ENCODE peak calls at places on chromosomes 5 and 9, in four cellular contexts. One of them, this sample, is unnamed.

GRCh38 chr5:111016801-111017200 is 54.7 kb upstream of the TSLP start:
- DNase-seq in heart left ventricle: no peak
- DNase-seq in Caco-2: no peak
- DNase-seq in body of pancreas: no peak
- DNase-seq in this sample: no peak

GRCh38 chr5:72291601-72292000 is 28.4 kb downstream of the MRPS27 start:
- DNase-seq in heart left ventricle: no peak
- DNase-seq in Caco-2: no peak
- DNase-seq in body of pancreas: no peak
- DNase-seq in this sample: no peak

GRCh38 chr5:120803282-120803681 is 339.2 kb downstream of the PRR16 start:
- DNase-seq in heart left ventricle: no peak
- DNase-seq in Caco-2: no peak
- DNase-seq in body of pancreas: no peak
- DNase-seq in this sample: no peak

GRCh38 chr9:116899337-116900006 is 212.4 kb downstream of the TRIM32 start:
- DNase-seq in heart left ventricle: no peak
- DNase-seq in Caco-2: no peak
- DNase-seq in body of pancreas: no peak
- DNase-seq in this sample: no peak

GRCh38 chr5:15554542-15554941 is 54.6 kb downstream of the FBXL7 start:
- DNase-seq in heart left ventricle: no peak
- DNase-seq in Caco-2: no peak
- DNase-seq in body of pancreas: no peak
- DNase-seq in this sample: no peak

GRCh38 chr9:78620764-78621163 is 323.8 kb downstream of the PSAT1 start:
- DNase-seq in heart left ventricle: no peak
- DNase-seq in Caco-2: no peak
- DNase-seq in body of pancreas: no peak
- DNase-seq in this sample: no peak

GRCh38 chr5:128237504-128237903 is 153.9 kb downstream of the SLC12A2 start:
- DNase-seq in heart left ventricle: no peak
- DNase-seq in Caco-2: no peak
- DNase-seq in body of pancreas: no peak
- DNase-seq in this sample: no peak

GRCh38 chr5:125257057-125257970 is 510.9 kb upstream of the ZNF608 start:
- DNase-seq in heart left ventricle: peak
- DNase-seq in Caco-2: no peak
- DNase-seq in body of pancreas: no peak
- DNase-seq in this sample: no peak

GRCh38 chr5:371811-372555 is 50.5 kb downstream of the AHRR start:
- DNase-seq in heart left ventricle: no peak
- DNase-seq in Caco-2: no peak
- DNase-seq in body of pancreas: peak
- DNase-seq in this sample: peak

GRCh38 chr5:96752341-96753016 is 55.3 kb downstream of the ERAP1 start:
- DNase-seq in heart left ventricle: peak
- DNase-seq in Caco-2: no peak
- DNase-seq in body of pancreas: peak
- DNase-seq in this sample: peak

GRCh38 chr9:75880556-75880955 is 9.9 kb upstream of the PCSK5 start:
- DNase-seq in heart left ventricle: no peak
- DNase-seq in Caco-2: no peak
- DNase-seq in body of pancreas: no peak
- DNase-seq in this sample: no peak

GRCh38 chr5:126867237-126867636 is 90.3 kb downstream of the LMNB1 start:
- DNase-seq in heart left ventricle: no peak
- DNase-seq in Caco-2: no peak
- DNase-seq in body of pancreas: no peak
- DNase-seq in this sample: no peak

GRCh38 chr5:157295247-157295646 is 29.3 kb downstream of the CYFIP2 start:
- DNase-seq in heart left ventricle: no peak
- DNase-seq in Caco-2: no peak
- DNase-seq in body of pancreas: no peak
- DNase-seq in this sample: no peak

GRCh38 chr5:139644646-139645494 is 3.3 kb upstream of the CXXC5 start:
- DNase-seq in heart left ventricle: no peak
- DNase-seq in Caco-2: peak
- DNase-seq in body of pancreas: no peak
- DNase-seq in this sample: no peak

GRCh38 chr9:33223696-33224095 is 16.3 kb upstream of the SPINK4 start:
- DNase-seq in heart left ventricle: no peak
- DNase-seq in Caco-2: no peak
- DNase-seq in body of pancreas: no peak
- DNase-seq in this sample: no peak

GRCh38 chr5:128304121-128304520 is 220.6 kb downstream of the SLC12A2 start:
- DNase-seq in heart left ventricle: no peak
- DNase-seq in Caco-2: no peak
- DNase-seq in body of pancreas: peak
- DNase-seq in this sample: no peak

GRCh38 chr5:172439785-172440480 is 14.4 kb downstream of the SH3PXD2B start:
- DNase-seq in heart left ventricle: no peak
- DNase-seq in Caco-2: no peak
- DNase-seq in body of pancreas: no peak
- DNase-seq in this sample: no peak

GRCh38 chr5:131379723-131380122 is 115.9 kb downstream of the CDC42SE2 start:
- DNase-seq in heart left ventricle: peak
- DNase-seq in Caco-2: no peak
- DNase-seq in body of pancreas: peak
- DNase-seq in this sample: no peak

GRCh38 chr5:137336161-137336560 is 163.0 kb downstream of the SPOCK1 start:
- DNase-seq in heart left ventricle: no peak
- DNase-seq in Caco-2: no peak
- DNase-seq in body of pancreas: no peak
- DNase-seq in this sample: no peak

GRCh38 chr9:112711050-112711689 is 6.7 kb downstream of the INIP start:
- DNase-seq in heart left ventricle: no peak
- DNase-seq in Caco-2: no peak
- DNase-seq in body of pancreas: peak
- DNase-seq in this sample: no peak

GRCh38 chr9:97474373-97474925 is 27.0 kb upstream of the TMOD1 start:
- DNase-seq in heart left ventricle: no peak
- DNase-seq in Caco-2: no peak
- DNase-seq in body of pancreas: no peak
- DNase-seq in this sample: no peak

GRCh38 chr9:87109851-87110250 is 162.5 kb upstream of the GAS1 start:
- DNase-seq in heart left ventricle: no peak
- DNase-seq in Caco-2: no peak
- DNase-seq in body of pancreas: no peak
- DNase-seq in this sample: no peak

GRCh38 chr5:148063861-148064260 is at the start of gene SPINK5:
- DNase-seq in heart left ventricle: no peak
- DNase-seq in Caco-2: no peak
- DNase-seq in body of pancreas: no peak
- DNase-seq in this sample: no peak

GRCh38 chr5:162248107-162248713 is 180.6 kb downstream of the GABRG2 start:
- DNase-seq in heart left ventricle: no peak
- DNase-seq in Caco-2: peak
- DNase-seq in body of pancreas: no peak
- DNase-seq in this sample: no peak

GRCh38 chr9:99071313-99072039 is 33.4 kb upstream of the TGFBR1 start:
- DNase-seq in heart left ventricle: peak
- DNase-seq in Caco-2: no peak
- DNase-seq in body of pancreas: no peak
- DNase-seq in this sample: no peak

GRCh38 chr5:81303563-81303962 is 2.2 kb downstream of the ZCCHC9 start:
- DNase-seq in heart left ventricle: no peak
- DNase-seq in Caco-2: no peak
- DNase-seq in body of pancreas: no peak
- DNase-seq in this sample: no peak

GRCh38 chr5:119368238-119368630 is 12.4 kb downstream of the TNFAIP8 start:
- DNase-seq in heart left ventricle: no peak
- DNase-seq in Caco-2: no peak
- DNase-seq in body of pancreas: no peak
- DNase-seq in this sample: no peak

GRCh38 chr5:180590543-180591248 is 603 bp downstream of the SCGB3A1 start:
- DNase-seq in heart left ventricle: no peak
- DNase-seq in Caco-2: no peak
- DNase-seq in body of pancreas: no peak
- DNase-seq in this sample: no peak

GRCh38 chr9:129614932-129615331 is 6.0 kb downstream of the C9orf50 start:
- DNase-seq in heart left ventricle: no peak
- DNase-seq in Caco-2: no peak
- DNase-seq in body of pancreas: no peak
- DNase-seq in this sample: no peak

GRCh38 chr5:119541716-119542115 is 87.6 kb upstream of the FAM170A start:
- DNase-seq in heart left ventricle: no peak
- DNase-seq in Caco-2: no peak
- DNase-seq in body of pancreas: no peak
- DNase-seq in this sample: no peak

DNA sequence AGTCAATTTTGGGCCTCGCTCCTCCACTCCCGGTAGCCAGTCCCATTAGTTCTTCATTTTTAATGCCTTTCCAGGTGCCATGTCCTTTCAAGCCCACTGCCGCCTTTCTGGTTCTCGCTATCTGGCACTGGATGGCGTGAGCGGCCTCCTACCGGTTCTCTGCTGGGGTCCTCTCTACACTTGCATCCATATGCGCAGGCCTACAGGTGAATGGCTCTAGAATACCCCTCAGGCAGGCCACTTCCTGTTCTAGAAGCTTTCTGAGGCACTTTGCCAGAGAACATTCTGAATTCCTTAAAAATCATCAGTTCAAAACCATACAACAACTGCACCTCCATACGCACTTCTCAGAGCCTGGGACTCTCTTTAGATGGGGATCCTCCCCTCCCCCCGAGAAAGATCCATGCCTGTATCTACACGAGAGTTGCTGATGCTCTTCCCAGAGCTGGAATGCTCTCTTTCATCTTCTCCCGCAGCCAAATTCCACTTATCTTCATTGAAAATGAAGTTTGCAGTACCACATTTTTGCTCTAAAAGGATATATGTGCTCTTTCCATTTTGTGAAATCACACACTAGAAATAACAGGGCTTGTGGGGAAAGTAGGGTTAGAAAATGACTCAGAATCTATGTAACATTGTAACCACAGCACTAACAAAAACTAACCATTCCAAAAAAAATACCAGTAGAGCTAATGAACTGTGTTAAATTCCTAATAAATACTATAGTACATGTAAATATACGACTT is 1.4 kb upstream of the LHFPL2 start:
- DNase-seq in heart left ventricle: no peak
- DNase-seq in Caco-2: no peak
- DNase-seq in body of pancreas: no peak
- DNase-seq in this sample: no peak
- TF ChIP-seq CTCF in heart left ventricle: no peak
- TF ChIP-seq CTCF in Caco-2: no peak
- TF ChIP-seq CTCF in body of pancreas: no peak
- TF ChIP-seq CTCF in this sample: no peak

GRCh38 chr5:39599721-39600431 is 175.1 kb upstream of the DAB2 start:
- DNase-seq in heart left ventricle: no peak
- DNase-seq in Caco-2: peak
- DNase-seq in body of pancreas: peak
- DNase-seq in this sample: no peak
- TF ChIP-seq CTCF in heart left ventricle: peak
- TF ChIP-seq CTCF in Caco-2: peak
- TF ChIP-seq CTCF in body of pancreas: peak
- TF ChIP-seq CTCF in this sample: peak

GRCh38 chr9:136255896-136256890 is 10.6 kb upstream of the QSOX2 start:
- DNase-seq in heart left ventricle: no peak
- DNase-seq in Caco-2: no peak
- DNase-seq in body of pancreas: no peak
- DNase-seq in this sample: no peak
- TF ChIP-seq CTCF in heart left ventricle: no peak
- TF ChIP-seq CTCF in Caco-2: no peak
- TF ChIP-seq CTCF in body of pancreas: no peak
- TF ChIP-seq CTCF in this sample: peak

DNA sequence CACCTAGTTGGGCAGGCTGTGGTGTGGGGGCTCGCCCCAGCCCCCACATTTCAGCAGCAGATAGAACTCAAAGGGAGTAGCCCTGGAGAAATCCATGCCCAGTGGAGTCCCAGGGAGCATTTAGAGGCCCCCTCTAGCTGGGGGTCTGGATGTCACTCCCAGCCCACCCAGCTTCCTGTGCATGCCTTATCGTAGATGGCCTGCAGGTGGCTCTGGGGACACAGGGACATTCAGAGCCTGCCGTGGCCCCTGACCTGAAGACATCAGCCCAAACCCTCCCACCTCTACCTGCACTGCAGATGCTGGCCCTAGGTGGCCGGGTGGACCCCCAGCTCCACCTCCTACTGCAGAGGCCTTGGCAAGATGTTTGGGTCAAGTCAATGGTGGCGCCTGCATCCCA is 49.0 kb upstream of the LMX1B start:
- DNase-seq in heart left ventricle: no peak
- DNase-seq in Caco-2: no peak
- DNase-seq in body of pancreas: no peak
- DNase-seq in this sample: no peak
- TF ChIP-seq CTCF in heart left ventricle: no peak
- TF ChIP-seq CTCF in Caco-2: peak
- TF ChIP-seq CTCF in body of pancreas: no peak
- TF ChIP-seq CTCF in this sample: peak

This sample was measured in progenitor cell of endocrine pancreas.